ENCODE peak calls at places on chromosomes 16 and 17, in five cellular contexts. S is globus pallidus; E is activated naive CD8-positive, alpha-beta T cell treated with anti-CD3 and anti-CD28 coated beads, Interleukin-2, amount 50 U/mL, for 24 hours; B is stimulated activated CD4-positive, alpha-beta T cell treated with anti-CD3 and anti-CD28 coated beads, Interleukin-2, amount 100 ng/mL, for 4 hours; H is occipital lobe. M is an unnamed sample.

GRCh38 chr17:45092932-45093430 is 31.9 kb downstream of the NMT1 start:
- DNase-seq in B (no peak), S (peak; percentile 100), H (peak; percentile 89), E (no peak), M (no peak)

GRCh38 chr16:56382901-56383355 is 42.4 kb downstream of the AMFR start:
- DNase-seq in H (no peak), E (no peak), S (no peak), B (no peak), M (no peak)

GRCh38 chr17:27430882-27431491 is 25.3 kb upstream of the KSR1 start:
- DNase-seq in E (peak; percentile 16), H (no peak), B (no peak), S (no peak), M (peak; percentile 41)

GRCh38 chr16:50396770-50397525 is 28.2 kb upstream of the BRD7 start:
- DNase-seq in H (no peak), S (no peak), E (no peak), B (no peak), M (peak; percentile 19)

GRCh38 chr17:61466246-61466645 is 14.0 kb downstream of the TBX4 start:
- DNase-seq in B (no peak), S (no peak), H (no peak), E (no peak), M (no peak)

GRCh38 chr16:80619824-80620223 is 79.0 kb downstream of the DYNLRB2 start:
- DNase-seq in B (no peak), E (no peak), S (no peak), H (no peak), M (no peak)

GRCh38 chr16:75029854-75030253 is 31.0 kb downstream of the ZNRF1 start:
- DNase-seq in E (no peak), B (no peak), S (no peak), H (no peak), M (peak; percentile 32)

GRCh38 chr16:18969050-18969854 is 14.5 kb upstream of the TMC7 start:
- DNase-seq in B (peak; percentile 62), E (peak; percentile 86), H (peak; percentile 79), S (peak; percentile 85), M (peak; percentile 85)

GRCh38 chr17:13346081-13346533 is 255.6 kb downstream of the HS3ST3A1 start:
- DNase-seq in E (no peak), H (no peak), B (no peak), S (no peak), M (no peak)

GRCh38 chr16:15643453-15644305 is 725 bp upstream of the MARF1 start:
- DNase-seq in H (no peak), B (no peak), S (peak; percentile 69), E (peak; percentile 38), M (peak; percentile 85)

GRCh38 chr17:43359469-43360105 is 39.2 kb upstream of the ARL4D start:
- DNase-seq in H (no peak), E (no peak), B (no peak), S (no peak), M (no peak)

GRCh38 chr16:51888021-51888420 is 658.9 kb downstream of the TOX3 start:
- DNase-seq in H (no peak), B (no peak), E (no peak), S (no peak), M (no peak)

GRCh38 chr17:36926226-36926625 is 11.0 kb upstream of the LHX1 start:
- DNase-seq in H (no peak), E (no peak), B (no peak), S (no peak), M (no peak)

GRCh38 chr17:40326014-40326831 is 17.2 kb downstream of the RARA start:
- DNase-seq in E (peak; percentile 56), S (no peak), H (no peak), B (no peak), M (no peak)

GRCh38 chr16:68902376-68903345 is 59.3 kb downstream of the TANGO6 start:
- DNase-seq in S (peak; percentile 70), B (no peak), H (peak; percentile 6), E (no peak), M (peak; percentile 40)

GRCh38 chr17:58517928-58518609 is 3.6 kb upstream of the MTMR4 start:
- DNase-seq in S (peak; percentile 100), B (peak; percentile 99), H (peak; percentile 100), E (peak; percentile 98), M (peak; percentile 100)

GRCh38 chr17:76414334-76415295 is 30.2 kb downstream of the SPHK1 start:
- DNase-seq in B (no peak), H (peak; percentile 61), S (peak; percentile 60), E (no peak), M (peak; percentile 95)

M was measured in erythroblast.